ENCODE peak calls at places on chromosome 13, in ten cellular contexts. Y, L, E, U, C, G, B, V, R and J are unnamed samples. For H3K36me3, the result is how much of the 10 kb centered on the place peaks cover.

GRCh38 chr13:24080134-24080533 is 80.4 kb upstream of the SPATA13 start:
- DNase-seq in E (no peak), R (no peak), G (no peak), U (no peak), B (no peak), V (no peak), L (no peak), C (no peak), Y (no peak), J (no peak)

GRCh38 chr13:67119481-67119883 is 110.7 kb downstream of the PCDH9 start:
- DNase-seq in Y (no peak), G (no peak), U (no peak), C (no peak), L (no peak), E (peak), R (peak), V (no peak), B (peak), J (peak)

GRCh38 chr13:89969996-89970709 is 1377.3 kb upstream of the MIR17HG start:
- DNase-seq in U (no peak), L (no peak), R (peak), C (no peak), G (no peak), Y (no peak), B (peak), E (no peak), V (no peak), J (no peak)

GRCh38 chr13:92896842-92897241 is 329.8 kb upstream of the GPC6 start:
- DNase-seq in B (peak), U (peak), G (no peak), C (peak), L (no peak), Y (no peak), E (no peak), V (no peak), R (peak), J (no peak)

GRCh38 chr13:21673592-21674270 is 2.9 kb downstream of the FGF9 start:
- DNase-seq in C (peak), E (no peak), G (peak), Y (no peak), L (no peak), V (no peak), B (peak), U (peak), R (peak), J (peak)

GRCh38 chr13:44915962-44916361 is 73.3 kb downstream of the NUFIP1 start:
- DNase-seq in U (no peak), B (no peak), L (no peak), E (no peak), G (no peak), V (no peak), R (no peak), C (no peak), Y (no peak), J (no peak)

GRCh38 chr13:50650478-50650877 is 193.0 kb downstream of the DLEU7 start:
- DNase-seq in E (no peak), G (no peak), B (peak), U (no peak), L (no peak), C (no peak), Y (no peak), R (no peak), V (no peak), J (no peak)

GRCh38 chr13:68232351-68233130 is 1002.4 kb upstream of the PCDH9 start:
- DNase-seq in Y (no peak), B (peak), R (no peak), G (no peak), C (no peak), V (no peak), E (no peak), U (no peak), L (no peak), J (no peak)

GRCh38 chr13:104286566-104287290 is 1220.5 kb upstream of the SLC10A2 start:
- DNase-seq in G (no peak), U (no peak), B (no peak), E (peak), Y (no peak), C (peak), R (no peak), V (no peak), L (no peak), J (no peak)

GRCh38 chr13:32824671-32825070 is 191.6 kb upstream of the KL start:
- DNase-seq in Y (no peak), V (no peak), C (peak), R (peak), E (peak), U (peak), L (no peak), G (no peak), B (peak), J (no peak)

DNA sequence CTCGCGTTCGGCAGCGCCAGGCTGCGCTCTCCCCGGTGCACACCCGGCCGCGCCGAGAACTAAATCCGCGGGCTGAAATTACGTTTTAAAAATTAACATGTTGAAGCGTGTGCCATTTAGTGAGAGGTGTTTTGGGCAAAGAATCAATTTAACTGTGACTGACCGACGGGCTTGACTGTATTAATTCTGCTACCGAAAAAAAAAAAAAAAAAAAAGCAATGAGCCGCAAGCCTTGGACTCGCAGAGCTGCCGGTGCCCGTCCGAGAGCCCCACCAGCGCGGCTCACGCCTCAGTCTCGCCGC is 9.6 kb upstream of the SOX1 start:
- DNase-seq in Y (no peak), R (no peak), B (no peak), E (no peak), L (no peak), G (no peak), V (no peak), C (no peak), U (no peak), J (no peak)
- H3K4me3 ChIP-seq in Y (no peak), R (no peak), B (no peak), E (no peak), L (no peak), G (no peak), V (no peak), C (peak), U (no peak), J (no peak)

GRCh38 chr13:26183416-26183815 is 38.7 kb downstream of the RNF6 start:
- DNase-seq in L (no peak), E (no peak), G (no peak), Y (no peak), R (no peak), C (no peak), V (no peak), U (no peak), B (no peak), J (no peak)
- H3K36me3 ChIP-seq in L (under half), E (under half), G (under half), Y (under half), R (under half), C (under half), V (under half), U (under half), B (under half), J (under half)

DNA sequence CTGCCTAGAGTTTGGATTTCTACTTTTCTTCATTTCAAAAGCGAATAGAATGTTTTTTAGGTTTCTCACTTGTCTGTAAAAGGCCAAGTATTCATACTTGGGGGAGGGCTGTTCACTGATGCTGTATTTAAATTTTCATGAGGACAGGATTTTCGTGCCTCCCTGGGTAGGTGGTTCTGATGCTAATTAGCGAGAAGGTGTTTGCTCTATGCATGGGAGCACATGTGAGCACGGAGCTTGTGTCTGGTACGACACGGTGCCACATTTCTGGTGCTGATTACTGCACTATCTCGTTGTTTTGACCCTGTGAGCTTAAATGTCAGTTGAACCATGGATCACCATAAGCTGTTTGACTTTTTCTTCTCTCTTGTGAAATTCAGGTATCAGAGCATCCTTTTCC is 45.8 kb downstream of the MTUS2 start:
- DNase-seq in B (no peak), Y (no peak), E (no peak), U (no peak), V (no peak), L (no peak), G (no peak), R (no peak), C (no peak), J (no peak)
- H3K4me3 ChIP-seq in B (no peak), Y (no peak), E (no peak), U (no peak), V (no peak), L (no peak), G (no peak), R (no peak), C (no peak), J (no peak)

GRCh38 chr13:98406475-98406874 is 170.4 kb downstream of the STK24 start:
- DNase-seq in E (no peak), R (no peak), C (no peak), B (no peak), G (no peak), U (no peak), V (no peak), Y (no peak), L (no peak), J (no peak)
- H3K36me3 ChIP-seq in E (under half), R (under half), C (under half), B (under half), G (under half), U (under half), V (under half), Y (under half), L (under half), J (under half)

DNA sequence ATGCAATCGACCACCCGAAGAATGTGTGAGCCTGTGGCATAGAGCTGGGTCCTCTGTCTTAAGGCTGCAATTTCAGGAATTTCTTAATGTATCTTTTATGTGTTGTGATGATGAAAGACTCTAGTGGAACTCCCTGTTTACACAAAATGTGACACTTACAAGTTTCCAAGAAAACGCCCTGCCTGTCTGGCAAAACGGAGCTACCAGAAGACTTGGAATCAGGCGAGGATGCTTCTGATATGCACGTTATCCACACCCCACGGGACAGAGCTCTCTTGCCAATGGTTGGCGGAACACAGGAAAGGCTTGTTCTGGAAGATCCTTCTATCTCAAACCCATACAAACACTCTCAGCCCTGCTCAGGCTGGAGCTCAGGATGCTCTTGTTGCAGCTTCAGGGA is 76.3 kb downstream of the RGCC start:
- DNase-seq in V (no peak), G (no peak), B (no peak), U (no peak), Y (no peak), C (no peak), R (peak), L (no peak), E (no peak), J (no peak)
- H3K4me3 ChIP-seq in V (no peak), G (no peak), B (no peak), U (no peak), Y (no peak), C (no peak), R (no peak), L (no peak), E (no peak), J (no peak)

GRCh38 chr13:95540848-95541247 is 11.7 kb upstream of the CLDN10 start:
- DNase-seq in B (no peak), V (no peak), L (no peak), E (no peak), Y (peak), R (no peak), G (peak), C (peak), U (no peak), J (no peak)

GRCh38 chr13:95536629-95537241 is 15.8 kb upstream of the CLDN10 start:
- DNase-seq in G (peak), B (no peak), V (no peak), C (peak), R (peak), E (no peak), U (peak), L (no peak), Y (no peak), J (no peak)

GRCh38 chr13:95546919-95547318 is 5.6 kb upstream of the CLDN10 start:
- DNase-seq in U (no peak), C (peak), Y (no peak), R (no peak), L (no peak), G (no peak), E (no peak), V (no peak), B (no peak), J (no peak)

GRCh38 chr13:95541911-95542484 is 10.5 kb upstream of the CLDN10 start:
- DNase-seq in C (no peak), Y (no peak), B (no peak), L (no peak), V (no peak), G (no peak), E (no peak), R (no peak), U (no peak), J (no peak)

GRCh38 chr13:95541308-95541707 is 11.2 kb upstream of the CLDN10 start:
- DNase-seq in V (no peak), L (no peak), B (no peak), Y (no peak), R (no peak), C (no peak), G (no peak), U (no peak), E (no peak), J (no peak)
- H3K36me3 ChIP-seq in V (under half), L (under half), B (under half), Y (under half), R (under half), C (under half), G (under half), U (under half), E (under half), J (under half)

GRCh38 chr13:80870186-80870585 is 529.3 kb upstream of the SPRY2 start:
- DNase-seq in U (no peak), G (no peak), Y (no peak), E (no peak), L (no peak), R (no peak), B (no peak), V (no peak), C (no peak), J (no peak)
- H3K4me3 ChIP-seq in U (no peak), G (no peak), Y (no peak), E (no peak), L (no peak), R (no peak), B (no peak), V (no peak), C (no peak), J (no peak)